ENCODE peak calls at places on chromosomes 1 and 21, in six cellular contexts. U is K562, V is PC-3, A is endothelial cell of umbilical vein, H is astrocyte, Q is mammary epithelial cell. E is an unnamed sample.

GRCh38 chr1:174262747-174263241 is 103.5 kb downstream of the RABGAP1L start:
- DNase-seq in Q (peak; percentile 70), A (peak; percentile 68), V (peak; percentile 61), H (peak; percentile 60), U (peak; percentile 49), E (no peak)

GRCh38 chr1:32066489-32066873 is 6.3 kb upstream of the TMEM39B start:
- DNase-seq in U (peak; percentile 58), Q (peak; percentile 92), H (peak; percentile 65), V (peak; percentile 94), A (peak; percentile 97), E (peak; percentile 16)

GRCh38 chr1:221164029-221164428 is 284.8 kb downstream of the HLX start:
- DNase-seq in H (peak; percentile 55), U (no peak), Q (no peak), A (peak; percentile 71), V (peak; percentile 45), E (no peak)

GRCh38 chr21:23977971-23978370 is 1629.3 kb downstream of the MRPL39 start:
- DNase-seq in Q (no peak), V (no peak), H (peak; percentile 30), A (no peak), U (no peak), E (peak; percentile 10)

GRCh38 chr1:114594046-114594445 is 12.6 kb upstream of the BCAS2 start:
- DNase-seq in Q (no peak), U (no peak), V (no peak), A (no peak), H (no peak), E (no peak)

GRCh38 chr1:94048413-94049164 is 72.4 kb downstream of the ABCA4 start:
- DNase-seq in V (no peak), Q (no peak), A (peak; percentile 98), H (no peak), U (no peak), E (peak; percentile 33)

GRCh38 chr1:208349679-208350330 is 105.6 kb upstream of the PLXNA2 start:
- DNase-seq in A (no peak), H (no peak), U (no peak), Q (no peak), V (no peak), E (no peak)

GRCh38 chr1:247335871-247336270 is 4.2 kb upstream of the ZNF496 start:
- DNase-seq in Q (no peak), V (no peak), U (no peak), A (peak; percentile 25), H (no peak), E (no peak)

GRCh38 chr1:10866314-10867091 is 70.1 kb upstream of the CASZ1 start:
- DNase-seq in V (peak; percentile 3), H (peak; percentile 16), A (no peak), Q (no peak), U (peak; percentile 38), E (no peak)

GRCh38 chr1:12034381-12034801 is 15.1 kb downstream of the MIIP start:
- DNase-seq in H (peak; percentile 48), A (no peak), Q (no peak), U (peak; percentile 57), V (no peak), E (no peak)

GRCh38 chr1:192807221-192807967 is 1.4 kb upstream of the RGS2 start:
- DNase-seq in A (peak; percentile 94), U (no peak), H (peak; percentile 68), Q (peak; percentile 33), V (peak; percentile 40), E (no peak)

GRCh38 chr21:38126677-38127271 is 130.0 kb upstream of the KCNJ15 start:
- DNase-seq in V (peak; percentile 75), Q (peak; percentile 53), H (no peak), A (peak; percentile 51), U (peak; percentile 82), E (peak; percentile 87)

GRCh38 chr1:76949503-76949902 is 82.2 kb downstream of the ST6GALNAC5 start:
- DNase-seq in Q (peak; percentile 78), V (peak; percentile 71), U (no peak), H (peak; percentile 47), A (no peak), E (peak; percentile 28)

GRCh38 chr1:177937931-177938330 is 31.9 kb downstream of the SEC16B start:
- DNase-seq in H (peak; percentile 89), V (no peak), Q (peak; percentile 51), A (no peak), U (no peak), E (peak; percentile 65)

GRCh38 chr21:37368536-37369279 is 2.1 kb downstream of the DYRK1A start:
- DNase-seq in V (peak; percentile 68), Q (peak; percentile 88), U (no peak), H (peak; percentile 42), A (peak; percentile 50), E (no peak)

GRCh38 chr1:204684551-204685235 is 845 bp downstream of the LRRN2 start:
- DNase-seq in A (no peak), U (no peak), V (peak; percentile 43), H (no peak), Q (no peak), E (no peak)

GRCh38 chr1:19436716-19437476 is 48.4 kb downstream of the CAPZB start:
- DNase-seq in A (peak; percentile 84), H (peak; percentile 46), U (no peak), V (peak; percentile 6), Q (peak; percentile 78), E (peak; percentile 40)

GRCh38 chr1:245234217-245235120 is 79.7 kb downstream of the KIF26B start:
- DNase-seq in A (no peak), U (no peak), H (peak; percentile 10), Q (no peak), V (no peak), E (no peak)

GRCh38 chr1:51564124-51564523 is 45.1 kb upstream of the EPS15 start:
- DNase-seq in U (no peak), Q (peak; percentile 60), V (peak; percentile 37), H (no peak), A (no peak), E (peak; percentile 6)

GRCh38 chr1:63116016-63116415 is 206.4 kb upstream of the FOXD3 start:
- DNase-seq in U (no peak), Q (peak; percentile 28), H (no peak), V (no peak), A (no peak), E (no peak)
- H3K4me3 ChIP-seq in U (no peak overlapping the region), Q (no peak overlapping the region), H (no peak overlapping the region), V (no peak overlapping the region), A (no peak overlapping the region), E (no peak overlapping the region)

DNA sequence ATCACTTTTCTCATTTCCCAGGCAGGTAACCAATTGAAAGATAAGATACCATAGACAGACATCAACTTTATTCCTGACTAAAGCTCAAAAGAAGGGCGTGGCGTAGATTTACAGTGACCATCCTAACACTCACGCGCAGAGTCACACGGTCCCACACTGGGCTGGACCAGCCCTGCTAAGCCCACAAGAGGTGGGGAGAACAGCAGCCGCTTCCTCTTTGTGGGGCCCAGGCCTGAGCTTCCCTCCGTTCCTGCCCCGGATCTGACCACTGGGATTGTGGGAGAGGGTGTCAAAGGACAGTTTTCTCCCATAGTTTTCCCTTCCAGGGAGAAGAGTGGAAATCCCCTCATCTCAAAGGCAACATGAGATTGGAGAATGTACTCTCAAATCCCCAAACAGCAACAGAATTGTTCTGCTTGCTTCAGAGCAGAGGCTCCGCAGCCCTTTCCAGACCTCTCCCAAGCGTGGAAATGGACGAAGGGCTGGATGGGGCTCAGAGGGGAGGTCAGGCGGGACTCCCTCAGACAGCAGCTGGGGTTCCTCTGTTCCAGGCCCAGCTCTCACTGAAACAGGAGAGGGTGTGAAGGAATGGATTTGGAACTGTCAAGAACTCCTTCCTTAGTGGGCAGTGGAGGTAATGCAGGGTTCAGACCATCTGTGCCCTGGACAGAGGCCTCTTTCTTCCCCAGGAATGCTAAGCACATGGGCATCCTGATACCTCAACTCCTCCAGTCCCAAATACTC is 33.7 kb downstream of the L1TD1 start:
- DNase-seq in Q (no peak), A (no peak), V (no peak), U (no peak), H (no peak), E (no peak)
- H3K9ac ChIP-seq in Q (no peak overlapping the region), A (no peak overlapping the region), V (no peak overlapping the region), U (no peak overlapping the region), H (no peak overlapping the region), E (no peak overlapping the region)

GRCh38 chr1:172238969-172239368 is 181.5 kb upstream of the C1orf105 start:
- DNase-seq in A (no peak), H (no peak), Q (no peak), V (no peak), U (no peak), E (no peak)
- H2AFZ ChIP-seq in A (no peak overlapping the region), H (no peak overlapping the region), Q (no peak overlapping the region), V (no peak overlapping the region), U (no peak overlapping the region), E (no peak overlapping the region)

DNA sequence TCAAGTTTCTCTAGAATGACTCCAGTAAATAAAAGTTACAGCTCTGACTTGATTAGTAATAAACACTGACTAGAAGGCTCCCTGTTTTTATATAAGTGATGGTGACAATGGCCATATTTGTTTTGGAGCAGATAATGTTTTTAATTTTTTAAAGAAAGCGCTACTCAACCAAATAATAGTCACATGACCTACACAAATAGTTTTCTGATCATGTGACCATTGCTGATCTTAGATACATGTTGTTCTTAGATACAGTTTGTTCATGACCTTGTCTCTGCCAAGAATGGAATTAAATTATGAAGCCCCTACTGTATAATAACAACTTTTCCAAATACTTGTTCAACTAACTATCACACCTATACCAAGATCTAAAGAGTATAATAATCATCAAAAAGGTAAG is 22.3 kb upstream of the CLDN8 start:
- DNase-seq in Q (no peak), H (no peak), V (no peak), U (no peak), A (no peak), E (no peak)
- H3K4me3 ChIP-seq in Q (no peak overlapping the region), H (no peak overlapping the region), V (no peak overlapping the region), U (no peak overlapping the region), A (no peak overlapping the region), E (no peak overlapping the region)

GRCh38 chr1:2643414-2644077 is 10.7 kb upstream of the MMEL1 start:
- DNase-seq in U (no peak), Q (no peak), A (no peak), V (no peak), H (no peak), E (no peak)
- H3K9ac ChIP-seq in U (no peak overlapping the region), Q (no peak overlapping the region), A (no peak overlapping the region), V (no peak overlapping the region), H (peak overlapping the region; percentile 90), E (no peak overlapping the region)

DNA sequence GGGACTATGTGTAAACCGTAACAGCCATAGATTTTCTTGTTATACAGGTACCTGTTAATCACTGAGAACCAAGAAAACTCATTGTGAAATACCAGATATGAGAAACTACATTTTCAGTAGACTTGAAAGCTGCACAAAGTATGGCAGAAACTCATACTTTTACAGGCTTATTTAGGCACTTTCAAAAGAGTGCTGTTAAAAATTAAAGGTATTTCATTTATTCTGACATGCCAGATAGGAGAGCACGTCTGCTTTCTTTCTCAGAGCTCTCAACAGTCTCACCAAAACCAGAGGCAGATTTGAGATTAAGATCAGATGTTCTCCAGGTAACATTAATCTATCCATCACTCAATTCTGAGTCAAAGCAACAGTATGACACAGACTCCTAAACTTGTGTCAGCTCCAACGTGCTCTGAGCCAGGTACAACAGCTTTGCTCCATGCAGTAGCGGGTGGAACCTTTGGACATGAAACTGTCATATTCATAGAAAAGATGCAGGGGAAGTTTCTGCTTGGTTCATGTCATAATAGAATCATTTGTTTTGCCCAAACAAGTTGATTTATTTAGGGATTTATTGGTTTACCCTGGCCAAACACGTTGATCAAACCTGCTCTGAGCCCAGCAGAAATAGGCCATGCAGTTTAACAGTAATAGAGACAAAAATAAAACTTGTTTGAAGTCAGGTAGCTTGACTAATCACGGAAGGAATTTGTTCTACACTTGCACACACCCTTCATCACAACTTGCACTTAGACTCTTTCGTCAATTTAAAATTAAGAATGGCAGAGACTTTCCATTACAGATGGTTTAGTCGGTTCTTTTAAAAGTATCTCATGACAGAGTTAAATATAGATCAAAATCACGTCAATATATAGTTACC is 20.8 kb upstream of the TSNAX start:
- DNase-seq in A (no peak), Q (peak; percentile 58), H (no peak), V (peak; percentile 50), U (no peak), E (peak; percentile 53)
- H2AFZ ChIP-seq in A (no peak overlapping the region), Q (no peak overlapping the region), H (no peak overlapping the region), V (no peak overlapping the region), U (no peak overlapping the region), E (no peak overlapping the region)

E was measured in trophoblast cell.